ENCODE peak calls at places on chromosome 3, in five cellular contexts. A is PC-3, D is MM.1S, F is prostate gland, W is mucosa of descending colon. E is an unnamed sample.
A peak's percentile ranks its signal among the peaks of the same experiment; 100 is the strongest.

GRCh38 chr3:73021301-73021700 is 24.7 kb downstream of the PPP4R2 start:
- DNase-seq in F (no peak), D (no peak), A (peak; percentile 16), W (no peak), E (no peak)

GRCh38 chr3:182814419-182815160 is 21.3 kb downstream of the ATP11B start:
- DNase-seq in D (no peak), W (no peak), F (no peak), A (no peak), E (no peak)

GRCh38 chr3:184334470-184335158 is 2.8 kb upstream of the FAM131A start:
- DNase-seq in W (peak; percentile 57), A (peak; percentile 95), F (no peak), D (no peak), E (peak; percentile 81)

GRCh38 chr3:61080737-61081445 is 170.4 kb downstream of the FHIT start:
- DNase-seq in F (no peak), D (no peak), A (no peak), W (no peak), E (no peak)

GRCh38 chr3:27723803-27724458 is 1.8 kb upstream of the EOMES start:
- DNase-seq in D (no peak), A (no peak), F (no peak), W (no peak), E (no peak)

GRCh38 chr3:116199063-116199462 is 246.2 kb downstream of the LSAMP start:
- DNase-seq in D (no peak), W (no peak), A (no peak), F (no peak), E (no peak)

GRCh38 chr3:49916686-49917085 is 12.9 kb downstream of the MON1A start:
- DNase-seq in D (no peak), A (no peak), W (no peak), F (no peak), E (peak; percentile 49)

GRCh38 chr3:47283596-47284364 is 1.0 kb downstream of the KLHL18 start:
- DNase-seq in D (peak; percentile 8), F (no peak), A (peak; percentile 17), W (peak; percentile 56), E (peak; percentile 15)

GRCh38 chr3:72665701-72666443 is 182.4 kb downstream of the SHQ1 start:
- DNase-seq in D (peak; percentile 39), F (peak; percentile 33), A (peak; percentile 73), W (no peak), E (peak; percentile 14)

GRCh38 chr3:87834327-87834726 is 224.5 kb downstream of the CGGBP1 start:
- DNase-seq in F (no peak), W (no peak), A (no peak), D (no peak), E (no peak)

GRCh38 chr3:191376742-191377141 is 46.4 kb upstream of the UTS2B start:
- DNase-seq in A (peak; percentile 91), D (no peak), W (no peak), F (no peak), E (peak; percentile 73)

GRCh38 chr3:131636266-131636775 is 133.6 kb upstream of the MRPL3 start:
- DNase-seq in F (no peak), W (no peak), A (no peak), D (no peak), E (no peak)

GRCh38 chr3:194000712-194001111 is 135.2 kb upstream of the HES1 start:
- DNase-seq in A (no peak), D (no peak), W (no peak), F (no peak), E (no peak)

GRCh38 chr3:11391172-11391879 is 119.1 kb downstream of the ATG7 start:
- DNase-seq in A (no peak), W (no peak), D (no peak), F (no peak), E (no peak)

GRCh38 chr3:183826448-183826847 is 1.1 kb upstream of the MAP6D1 start:
- DNase-seq in W (no peak), F (no peak), D (no peak), A (no peak), E (no peak)

GRCh38 chr3:12139111-12139511 is 19.6 kb downstream of the TIMP4 start:
- DNase-seq in W (no peak), A (peak; percentile 78), F (no peak), D (no peak), E (peak; percentile 50)

GRCh38 chr3:102614580-102614979 is 179.8 kb downstream of the ZPLD1 start:
- DNase-seq in W (no peak), D (no peak), F (no peak), A (no peak), E (no peak)

GRCh38 chr3:115836944-115837343 is 213.6 kb downstream of the GAP43 start:
- DNase-seq in A (peak; percentile 62), F (no peak), W (no peak), D (peak; percentile 13), E (peak; percentile 43)

GRCh38 chr3:186502138-186502941 is 41.8 kb downstream of the CRYGS start:
- DNase-seq in D (no peak), W (no peak), F (no peak), A (no peak), E (no peak)

GRCh38 chr3:190401943-190402342 is 14.0 kb downstream of the CLDN16 start:
- DNase-seq in W (no peak), D (no peak), A (no peak), F (no peak), E (no peak)

GRCh38 chr3:37999836-38000235 is 9.2 kb downstream of the VILL start:
- DNase-seq in W (peak; percentile 24), F (no peak), D (no peak), A (no peak), E (no peak)
- TF ChIP-seq CTCF in W (no peak), F (no peak), D (no peak), A (no peak), E (no peak)

GRCh38 chr3:71443332-71443731 is 140.2 kb downstream of the FOXP1 start:
- DNase-seq in W (no peak), F (no peak), D (peak; percentile 4), A (no peak), E (no peak)

GRCh38 chr3:71441217-71441924 is 142.2 kb downstream of the FOXP1 start:
- DNase-seq in D (no peak), A (no peak), F (no peak), W (no peak), E (no peak)

GRCh38 chr3:71444028-71444860 is 139.3 kb downstream of the FOXP1 start:
- DNase-seq in A (peak; percentile 91), F (peak; percentile 86), W (peak; percentile 83), D (peak; percentile 88), E (peak; percentile 60)

GRCh38 chr3:71441925-71442620 is 141.5 kb downstream of the FOXP1 start:
- DNase-seq in F (no peak), D (no peak), A (no peak), W (no peak), E (no peak)

GRCh38 chr3:71442648-71443047 is 140.9 kb downstream of the FOXP1 start:
- DNase-seq in A (no peak), D (no peak), W (no peak), F (no peak), E (no peak)
- H3K4me1 ChIP-seq in A (peaks cover 25% of the 10 kb centered on the region), D (peaks cover 25% of the 10 kb centered on the region), W (no peaks in the 10 kb centered on the region), F (peaks cover 13% of the 10 kb centered on the region), E (peaks cover 7% of the 10 kb centered on the region)

DNA sequence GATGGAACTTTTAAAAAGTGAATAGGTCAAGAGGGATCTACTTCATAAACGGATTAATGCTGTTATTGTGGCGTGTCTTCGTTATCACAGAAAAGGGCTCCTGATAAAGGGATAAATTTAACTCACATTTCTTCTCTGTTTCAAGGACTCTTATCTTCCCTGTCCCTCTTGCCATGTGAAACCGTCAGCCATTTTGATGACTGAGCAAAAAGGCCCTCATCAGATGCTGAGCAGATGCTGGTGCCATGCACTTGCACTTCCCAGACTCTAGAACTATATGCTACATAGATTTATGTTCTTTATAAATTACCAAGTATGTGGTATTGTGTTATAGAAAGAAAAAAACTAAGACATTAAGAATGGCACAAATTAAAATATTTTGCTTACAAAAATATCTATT is 1011.8 kb upstream of the GBE1 start:
- DNase-seq in W (no peak), A (no peak), D (peak; percentile 12), F (no peak), E (no peak)
- H3K36me3 ChIP-seq in W (no peaks in the 10 kb centered on the region), A (no peaks in the 10 kb centered on the region), D (no peaks in the 10 kb centered on the region), F (no peaks in the 10 kb centered on the region), E (no peaks in the 10 kb centered on the region)

GRCh38 chr3:176512037-176512436 is 685.2 kb downstream of the TBL1XR1 start:
- DNase-seq in A (no peak), F (no peak), D (no peak), W (no peak), E (no peak)

GRCh38 chr3:176510097-176510496 is 687.2 kb downstream of the TBL1XR1 start:
- DNase-seq in F (no peak), A (no peak), D (no peak), W (no peak), E (no peak)

DNA sequence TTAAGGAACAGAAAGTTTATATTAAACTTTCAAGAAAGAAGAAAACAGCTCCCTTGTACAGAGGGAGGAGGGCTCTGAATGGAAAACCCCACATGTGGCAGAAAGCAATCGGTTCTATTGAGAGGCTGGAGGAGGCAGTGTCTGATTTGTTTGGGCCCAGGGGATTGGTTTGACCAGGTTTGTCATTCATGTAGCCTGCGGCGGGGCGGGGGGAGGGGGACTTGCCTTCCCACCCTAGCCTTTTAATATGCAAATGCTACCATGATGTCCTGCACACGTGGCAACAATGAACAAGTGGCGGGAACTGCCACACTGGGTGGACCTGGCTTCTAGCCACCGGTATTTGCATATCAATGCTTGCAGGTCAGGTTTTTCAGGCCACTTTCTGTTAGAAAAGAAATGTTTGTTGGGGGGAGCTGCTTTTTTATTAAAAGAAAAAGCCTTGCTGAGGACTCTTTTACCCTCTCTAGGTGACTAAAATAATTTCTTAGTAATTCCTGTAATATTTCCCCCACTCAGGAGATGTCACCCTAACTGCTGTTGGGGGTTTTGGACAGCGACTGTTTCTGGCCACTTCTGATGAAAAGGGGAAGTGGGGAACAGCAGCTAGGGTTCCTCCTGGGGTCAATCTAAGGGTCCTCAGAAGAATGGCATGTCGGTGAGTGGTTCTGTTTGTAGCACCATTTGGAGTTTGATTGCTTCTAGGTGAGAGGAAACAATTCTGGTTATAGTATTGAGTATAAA is 691.2 kb downstream of the TBL1XR1 start:
- DNase-seq in W (no peak), D (no peak), A (no peak), F (no peak), E (no peak)
- TF ChIP-seq CTCF in W (no peak), D (no peak), A (no peak), F (no peak), E (no peak)